ENCODE peak calls at places on chromosomes 3 and 15, in six cellular contexts. One of them, this sample, is unnamed.

GRCh38 chr3:78734048-78734637 is 1033.7 kb downstream of the ROBO1 start:
- DNase-seq in fibroblast of mammary gland: peak
- DNase-seq in PC-3: peak
- DNase-seq in AG10803: peak
- DNase-seq in heart right ventricle: no peak
- DNase-seq in fibroblast of lung: peak
- DNase-seq in this sample: peak

GRCh38 chr3:108569336-108569735 is 19.9 kb downstream of the CIP2A start:
- DNase-seq in fibroblast of mammary gland: no peak
- DNase-seq in PC-3: no peak
- DNase-seq in AG10803: no peak
- DNase-seq in heart right ventricle: no peak
- DNase-seq in fibroblast of lung: no peak
- DNase-seq in this sample: no peak

GRCh38 chr3:153829596-153830170 is 291.5 kb upstream of the ARHGEF26 start:
- DNase-seq in fibroblast of mammary gland: peak
- DNase-seq in PC-3: peak
- DNase-seq in AG10803: no peak
- DNase-seq in heart right ventricle: no peak
- DNase-seq in fibroblast of lung: peak
- DNase-seq in this sample: peak

GRCh38 chr3:127849368-127849767 is 27.1 kb upstream of the MGLL start:
- DNase-seq in fibroblast of mammary gland: no peak
- DNase-seq in PC-3: no peak
- DNase-seq in AG10803: no peak
- DNase-seq in heart right ventricle: no peak
- DNase-seq in fibroblast of lung: no peak
- DNase-seq in this sample: no peak

GRCh38 chr3:46208167-46208704 is at the start of gene CCR1:
- DNase-seq in fibroblast of mammary gland: peak
- DNase-seq in PC-3: peak
- DNase-seq in AG10803: peak
- DNase-seq in heart right ventricle: no peak
- DNase-seq in fibroblast of lung: peak
- DNase-seq in this sample: peak

GRCh38 chr3:126781889-126782491 is 78.0 kb downstream of the CHCHD6 start:
- DNase-seq in fibroblast of mammary gland: peak
- DNase-seq in PC-3: peak
- DNase-seq in AG10803: peak
- DNase-seq in heart right ventricle: no peak
- DNase-seq in fibroblast of lung: peak
- DNase-seq in this sample: peak

GRCh38 chr15:52010633-52011595 is 8.1 kb upstream of the MAPK6 start:
- DNase-seq in fibroblast of mammary gland: peak
- DNase-seq in PC-3: peak
- DNase-seq in AG10803: peak
- DNase-seq in heart right ventricle: no peak
- DNase-seq in fibroblast of lung: peak
- DNase-seq in this sample: peak

GRCh38 chr15:39429898-39430357 is 151.0 kb upstream of the THBS1 start:
- DNase-seq in fibroblast of mammary gland: peak
- DNase-seq in PC-3: peak
- DNase-seq in AG10803: peak
- DNase-seq in heart right ventricle: no peak
- DNase-seq in fibroblast of lung: peak
- DNase-seq in this sample: peak

GRCh38 chr15:74136584-74137543 is 6.5 kb downstream of the ISLR2 start:
- DNase-seq in fibroblast of mammary gland: no peak
- DNase-seq in PC-3: no peak
- DNase-seq in AG10803: peak
- DNase-seq in heart right ventricle: peak
- DNase-seq in fibroblast of lung: peak
- DNase-seq in this sample: peak

GRCh38 chr3:152100491-152101086 is 168.1 kb upstream of the MBNL1 start:
- DNase-seq in fibroblast of mammary gland: no peak
- DNase-seq in PC-3: no peak
- DNase-seq in AG10803: no peak
- DNase-seq in heart right ventricle: no peak
- DNase-seq in fibroblast of lung: no peak
- DNase-seq in this sample: no peak

GRCh38 chr3:41450416-41451231 is 251.3 kb downstream of the CTNNB1 start:
- DNase-seq in fibroblast of mammary gland: no peak
- DNase-seq in PC-3: peak
- DNase-seq in AG10803: no peak
- DNase-seq in heart right ventricle: no peak
- DNase-seq in fibroblast of lung: no peak
- DNase-seq in this sample: no peak

GRCh38 chr3:72265250-72265649 is 480.3 kb upstream of the PROK2 start:
- DNase-seq in fibroblast of mammary gland: peak
- DNase-seq in PC-3: no peak
- DNase-seq in AG10803: peak
- DNase-seq in heart right ventricle: no peak
- DNase-seq in fibroblast of lung: peak
- DNase-seq in this sample: peak

GRCh38 chr15:70604671-70605070 is 158.7 kb downstream of the UACA start:
- DNase-seq in fibroblast of mammary gland: no peak
- DNase-seq in PC-3: peak
- DNase-seq in AG10803: no peak
- DNase-seq in heart right ventricle: no peak
- DNase-seq in fibroblast of lung: peak
- DNase-seq in this sample: peak

GRCh38 chr3:11641683-11642407 is 1.9 kb downstream of the VGLL4 start:
- DNase-seq in fibroblast of mammary gland: peak
- DNase-seq in PC-3: peak
- DNase-seq in AG10803: peak
- DNase-seq in heart right ventricle: no peak
- DNase-seq in fibroblast of lung: peak
- DNase-seq in this sample: peak

GRCh38 chr3:12076666-12077065 is 72.5 kb downstream of the SYN2 start:
- DNase-seq in fibroblast of mammary gland: no peak
- DNase-seq in PC-3: no peak
- DNase-seq in AG10803: no peak
- DNase-seq in heart right ventricle: no peak
- DNase-seq in fibroblast of lung: no peak
- DNase-seq in this sample: no peak

DNA sequence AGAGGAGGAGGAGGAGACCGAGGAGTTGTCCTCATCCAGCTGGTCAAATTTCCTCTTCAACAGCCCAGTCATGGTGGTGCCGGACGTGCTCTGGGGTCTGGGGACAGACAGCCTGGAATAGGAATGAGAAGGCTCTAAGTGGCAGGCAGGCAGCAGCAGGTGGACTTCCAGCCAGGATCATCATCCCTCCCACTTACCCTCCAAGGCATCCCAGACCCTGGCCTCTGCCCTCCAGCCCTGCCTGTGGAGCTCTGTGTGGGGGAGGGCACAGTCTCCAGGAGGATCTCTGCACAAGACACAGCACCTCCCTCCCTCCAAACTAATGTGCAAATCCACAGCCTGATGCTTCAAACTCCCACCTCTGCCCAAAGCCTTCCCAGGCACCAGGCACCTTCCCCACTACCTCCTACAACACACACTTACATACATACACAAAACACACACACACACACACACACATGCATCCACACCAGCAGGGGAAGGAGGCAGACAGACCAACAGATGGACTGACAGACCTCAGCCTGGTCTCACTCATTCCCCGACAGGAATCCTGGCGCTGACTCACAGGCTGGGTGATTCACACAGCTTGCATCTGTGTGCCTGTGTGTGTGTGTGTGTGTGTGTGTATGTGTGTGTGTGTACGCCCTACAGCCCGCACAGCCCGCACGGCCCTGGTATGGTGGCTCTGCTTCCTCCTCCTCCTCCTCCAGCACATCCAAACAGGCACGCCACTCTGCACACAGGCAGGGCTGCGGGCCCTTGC is 6.6 kb downstream of the CSRNP1 start:
- DNase-seq in fibroblast of mammary gland: peak
- DNase-seq in PC-3: peak
- DNase-seq in AG10803: peak
- DNase-seq in heart right ventricle: peak
- DNase-seq in fibroblast of lung: peak
- DNase-seq in this sample: peak
- H3K4me3 ChIP-seq in fibroblast of mammary gland: no peak
- H3K4me3 ChIP-seq in PC-3: peak
- H3K4me3 ChIP-seq in AG10803: peak
- H3K4me3 ChIP-seq in heart right ventricle: no peak
- H3K4me3 ChIP-seq in fibroblast of lung: no peak
- H3K4me3 ChIP-seq in this sample: peak

GRCh38 chr3:15756505-15756904 is 41.3 kb downstream of the ANKRD28 start:
- DNase-seq in fibroblast of mammary gland: no peak
- DNase-seq in PC-3: no peak
- DNase-seq in AG10803: no peak
- DNase-seq in heart right ventricle: no peak
- DNase-seq in fibroblast of lung: no peak
- DNase-seq in this sample: no peak
- H3K4me3 ChIP-seq in fibroblast of mammary gland: no peak
- H3K4me3 ChIP-seq in PC-3: no peak
- H3K4me3 ChIP-seq in AG10803: no peak
- H3K4me3 ChIP-seq in heart right ventricle: no peak
- H3K4me3 ChIP-seq in fibroblast of lung: no peak
- H3K4me3 ChIP-seq in this sample: no peak

GRCh38 chr3:22898558-22898957 is 304.6 kb upstream of the UBE2E2 start:
- DNase-seq in fibroblast of mammary gland: no peak
- DNase-seq in PC-3: no peak
- DNase-seq in AG10803: no peak
- DNase-seq in heart right ventricle: no peak
- DNase-seq in fibroblast of lung: no peak
- DNase-seq in this sample: no peak

GRCh38 chr3:22894877-22895276 is 308.2 kb upstream of the UBE2E2 start:
- DNase-seq in fibroblast of mammary gland: no peak
- DNase-seq in PC-3: no peak
- DNase-seq in AG10803: no peak
- DNase-seq in heart right ventricle: no peak
- DNase-seq in fibroblast of lung: no peak
- DNase-seq in this sample: no peak

GRCh38 chr3:22899441-22899840 is 303.7 kb upstream of the UBE2E2 start:
- DNase-seq in fibroblast of mammary gland: no peak
- DNase-seq in PC-3: no peak
- DNase-seq in AG10803: no peak
- DNase-seq in heart right ventricle: no peak
- DNase-seq in fibroblast of lung: no peak
- DNase-seq in this sample: no peak

GRCh38 chr3:22893001-22893400 is 310.1 kb upstream of the UBE2E2 start:
- DNase-seq in fibroblast of mammary gland: no peak
- DNase-seq in PC-3: no peak
- DNase-seq in AG10803: no peak
- DNase-seq in heart right ventricle: no peak
- DNase-seq in fibroblast of lung: no peak
- DNase-seq in this sample: no peak

GRCh38 chr3:22893631-22894377 is 309.3 kb upstream of the UBE2E2 start:
- DNase-seq in fibroblast of mammary gland: no peak
- DNase-seq in PC-3: no peak
- DNase-seq in AG10803: no peak
- DNase-seq in heart right ventricle: no peak
- DNase-seq in fibroblast of lung: no peak
- DNase-seq in this sample: no peak
- H3K4me3 ChIP-seq in fibroblast of mammary gland: no peak
- H3K4me3 ChIP-seq in PC-3: no peak
- H3K4me3 ChIP-seq in AG10803: no peak
- H3K4me3 ChIP-seq in heart right ventricle: no peak
- H3K4me3 ChIP-seq in fibroblast of lung: no peak
- H3K4me3 ChIP-seq in this sample: no peak

GRCh38 chr3:73623316-73623715 is 1.4 kb downstream of the PDZRN3 start:
- DNase-seq in fibroblast of mammary gland: peak
- DNase-seq in PC-3: no peak
- DNase-seq in AG10803: no peak
- DNase-seq in heart right ventricle: peak
- DNase-seq in fibroblast of lung: no peak
- DNase-seq in this sample: no peak
- H3K4me3 ChIP-seq in fibroblast of mammary gland: peak
- H3K4me3 ChIP-seq in PC-3: no peak
- H3K4me3 ChIP-seq in AG10803: peak
- H3K4me3 ChIP-seq in heart right ventricle: peak
- H3K4me3 ChIP-seq in fibroblast of lung: peak
- H3K4me3 ChIP-seq in this sample: peak

DNA sequence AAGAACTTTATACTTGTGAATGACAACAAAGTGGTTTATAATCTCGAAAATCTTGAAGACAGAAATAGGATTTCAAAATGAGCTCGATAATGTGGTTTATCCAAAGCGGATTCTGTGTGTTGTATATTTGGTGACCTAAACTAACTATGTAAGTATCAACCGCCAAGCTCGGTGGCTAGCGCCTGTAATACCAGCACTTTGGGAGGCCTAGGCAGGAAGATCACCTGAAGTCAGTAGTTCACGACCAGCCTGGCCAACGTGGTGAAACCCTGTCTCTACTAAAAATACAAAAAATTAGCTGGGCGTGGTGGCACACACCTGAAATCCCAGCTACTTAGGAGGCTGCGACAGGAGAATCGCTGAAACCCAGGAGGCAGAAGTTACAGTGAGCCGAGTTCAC is 2.2 kb downstream of the ATP13A3 start:
- DNase-seq in fibroblast of mammary gland: no peak
- DNase-seq in PC-3: no peak
- DNase-seq in AG10803: no peak
- DNase-seq in heart right ventricle: no peak
- DNase-seq in fibroblast of lung: no peak
- DNase-seq in this sample: no peak
- H3K4me3 ChIP-seq in fibroblast of mammary gland: no peak
- H3K4me3 ChIP-seq in PC-3: peak
- H3K4me3 ChIP-seq in AG10803: peak
- H3K4me3 ChIP-seq in heart right ventricle: no peak
- H3K4me3 ChIP-seq in fibroblast of lung: peak
- H3K4me3 ChIP-seq in this sample: peak

GRCh38 chr3:182919866-182920357 is 60.4 kb downstream of the DCUN1D1 start:
- DNase-seq in fibroblast of mammary gland: no peak
- DNase-seq in PC-3: no peak
- DNase-seq in AG10803: no peak
- DNase-seq in heart right ventricle: no peak
- DNase-seq in fibroblast of lung: no peak
- DNase-seq in this sample: no peak
- H3K4me3 ChIP-seq in fibroblast of mammary gland: no peak
- H3K4me3 ChIP-seq in PC-3: no peak
- H3K4me3 ChIP-seq in AG10803: no peak
- H3K4me3 ChIP-seq in heart right ventricle: no peak
- H3K4me3 ChIP-seq in fibroblast of lung: no peak
- H3K4me3 ChIP-seq in this sample: no peak